ENCODE peak calls at places on chromosome 3, in nine cellular contexts. G is stomach; Q is left ventricle myocardium inferior; R is CD8-positive, alpha-beta memory T cell; T is cardiac fibroblast; A is A549; V is dorsolateral prefrontal cortex; W is prostate gland; N is AG10803. K is an unnamed sample.

GRCh38 chr3:126784254-126784653 is 80.2 kb downstream of the CHCHD6 start:
- DNase-seq in W (no peak), Q (no peak), V (no peak), G (no peak), T (no peak), A (no peak), R (no peak), N (no peak), K (no peak)

GRCh38 chr3:39428745-39429201 is 22.3 kb downstream of the RPSA start:
- DNase-seq in A (no peak), G (no peak), R (no peak), T (no peak), V (no peak), W (no peak), Q (peak), N (no peak), K (no peak)

GRCh38 chr3:195808741-195809290 is 2.9 kb downstream of the MUC4 start:
- DNase-seq in N (no peak), Q (no peak), T (no peak), V (no peak), W (no peak), G (no peak), A (no peak), R (no peak), K (no peak)

GRCh38 chr3:56921573-56922571 is 120.1 kb upstream of the ARHGEF3 start:
- DNase-seq in T (peak), A (no peak), N (peak), G (no peak), Q (no peak), R (no peak), V (no peak), W (peak), K (no peak)

GRCh38 chr3:49727154-49727923 is 3.6 kb upstream of the GMPPB start:
- DNase-seq in T (no peak), N (no peak), R (no peak), A (no peak), Q (peak), W (no peak), V (no peak), G (no peak), K (no peak)

GRCh38 chr3:142618917-142619401 is 22.8 kb downstream of the PLS1 start:
- DNase-seq in N (no peak), Q (no peak), T (peak), A (peak), G (peak), W (no peak), V (no peak), R (no peak), K (no peak)

GRCh38 chr3:113140876-113141275 is 70.5 kb upstream of the BOC start:
- DNase-seq in W (no peak), A (no peak), V (no peak), R (no peak), N (no peak), Q (no peak), T (peak), G (no peak), K (no peak)

GRCh38 chr3:8239718-8240698 is 261.6 kb upstream of the LMCD1 start:
- DNase-seq in R (no peak), W (peak), N (peak), V (no peak), A (peak), Q (no peak), T (peak), G (no peak), K (peak)

GRCh38 chr3:187808466-187809291 is 63.4 kb upstream of the BCL6 start:
- DNase-seq in T (no peak), V (no peak), Q (no peak), R (no peak), N (no peak), W (peak), A (peak), G (no peak), K (no peak)

GRCh38 chr3:105354429-105354828 is 12.3 kb upstream of the ALCAM start:
- DNase-seq in N (no peak), V (no peak), Q (no peak), R (no peak), G (no peak), T (no peak), W (no peak), A (no peak), K (no peak)

GRCh38 chr3:159447841-159448240 is 540.8 kb upstream of the IL12A start:
- DNase-seq in N (no peak), R (no peak), W (no peak), T (no peak), G (no peak), Q (no peak), V (no peak), A (no peak), K (no peak)

GRCh38 chr3:157027861-157028745 is 131.8 kb downstream of the CCNL1 start:
- DNase-seq in N (no peak), Q (no peak), V (no peak), A (no peak), R (no peak), T (no peak), W (no peak), G (no peak), K (no peak)

GRCh38 chr3:124919756-124920155 is 14.8 kb downstream of the MUC13 start:
- DNase-seq in V (no peak), N (peak), T (no peak), R (no peak), A (no peak), G (no peak), Q (no peak), W (no peak), K (no peak)

GRCh38 chr3:196590279-196590678 is 21.8 kb downstream of the FBXO45 start:
- DNase-seq in T (no peak), W (no peak), G (no peak), V (no peak), A (no peak), R (no peak), Q (no peak), N (no peak), K (no peak)

GRCh38 chr3:145807990-145808389 is 353.0 kb downstream of the PLOD2 start:
- DNase-seq in G (no peak), R (no peak), N (no peak), V (no peak), W (no peak), T (peak), Q (peak), A (peak), K (peak)

GRCh38 chr3:112672716-112673506 is 32.0 kb upstream of the CCDC80 start:
- DNase-seq in A (no peak), G (no peak), Q (no peak), T (no peak), R (no peak), N (no peak), W (no peak), V (no peak), K (no peak)

GRCh38 chr3:113241292-113242033 is 30.1 kb downstream of the BOC start:
- DNase-seq in W (no peak), G (no peak), T (peak), R (no peak), Q (no peak), V (no peak), A (no peak), N (no peak), K (no peak)

GRCh38 chr3:140019946-140020345 is 85.0 kb downstream of the CLSTN2 start:
- DNase-seq in N (no peak), A (no peak), T (no peak), V (no peak), G (no peak), Q (no peak), R (no peak), W (no peak), K (no peak)

GRCh38 chr3:8888296-8888915 is 74.9 kb downstream of the RAD18 start:
- DNase-seq in Q (no peak), W (no peak), R (no peak), V (no peak), N (peak), A (no peak), T (peak), G (no peak), K (peak)

GRCh38 chr3:127693336-127693843 is 20.6 kb downstream of the ABTB1 start:
- DNase-seq in G (no peak), Q (no peak), N (no peak), W (no peak), T (no peak), R (peak), V (no peak), A (no peak), K (no peak)

GRCh38 chr3:50454671-50455070 is 48.8 kb downstream of the CACNA2D2 start:
- DNase-seq in R (no peak), A (no peak), T (no peak), Q (no peak), W (no peak), G (no peak), V (no peak), N (no peak), K (no peak)

GRCh38 chr3:46930945-46931403 is 45.6 kb downstream of the CCDC12 start:
- DNase-seq in W (no peak), T (no peak), R (no peak), Q (no peak), A (peak), N (peak), G (peak), V (no peak), K (no peak)

GRCh38 chr3:133211449-133211848 is 173.3 kb downstream of the TMEM108 start:
- DNase-seq in G (no peak), Q (no peak), W (no peak), A (no peak), N (no peak), R (no peak), T (no peak), V (no peak), K (no peak)

GRCh38 chr3:107111889-107112288 is 265.4 kb upstream of the CCDC54 start:
- DNase-seq in W (no peak), V (no peak), N (no peak), Q (no peak), R (no peak), A (no peak), T (no peak), G (no peak), K (no peak)

GRCh38 chr3:35675621-35676020 is 36.3 kb downstream of the ARPP21 start:
- DNase-seq in N (no peak), R (no peak), A (no peak), G (no peak), Q (no peak), V (no peak), W (no peak), T (peak), K (no peak)

GRCh38 chr3:187210555-187211327 is 13.5 kb downstream of the RTP1 start:
- DNase-seq in A (no peak), V (no peak), N (peak), G (no peak), Q (no peak), T (peak), R (no peak), W (no peak), K (no peak)

GRCh38 chr3:61649381-61650170 is 88.2 kb downstream of the PTPRG start:
- DNase-seq in N (no peak), Q (no peak), R (no peak), T (no peak), W (no peak), A (no peak), V (no peak), G (no peak), K (no peak)

GRCh38 chr3:9503283-9503682 is 50.3 kb downstream of the LHFPL4 start:
- DNase-seq in N (peak), R (peak), G (peak), W (peak), V (peak), T (peak), Q (peak), A (peak), K (peak)

GRCh38 chr3:60841355-60841754 is 409.9 kb downstream of the FHIT start:
- DNase-seq in N (peak), T (peak), A (peak), W (no peak), Q (no peak), R (no peak), G (no peak), V (no peak), K (peak)

GRCh38 chr3:164113406-164114332 is 964.6 kb downstream of the SI start:
- DNase-seq in G (no peak), T (no peak), A (no peak), W (no peak), Q (no peak), N (no peak), V (no peak), R (no peak), K (no peak)

GRCh38 chr3:43732747-43733425 is 42.1 kb downstream of the ABHD5 start:
- DNase-seq in T (no peak), N (peak), A (no peak), W (no peak), V (no peak), Q (no peak), R (no peak), G (no peak), K (no peak)

GRCh38 chr3:18046531-18046930 is 304.1 kb upstream of the TBC1D5 start:
- DNase-seq in A (no peak), G (no peak), Q (no peak), N (no peak), V (no peak), W (no peak), T (no peak), R (no peak), K (no peak)

GRCh38 chr3:194587438-194587931 is 45.7 kb downstream of the TMEM44 start:
- DNase-seq in R (no peak), Q (peak), V (no peak), W (no peak), T (peak), A (no peak), N (peak), G (no peak), K (no peak)

GRCh38 chr3:30750967-30751366 is 143.5 kb downstream of the GADL1 start:
- DNase-seq in G (no peak), V (no peak), A (no peak), N (no peak), Q (no peak), W (no peak), T (no peak), R (no peak), K (no peak)

GRCh38 chr3:150248116-150248864 is 159.8 kb upstream of the TSC22D2 start:
- DNase-seq in W (no peak), V (no peak), T (peak), N (peak), A (no peak), R (no peak), Q (no peak), G (no peak), K (peak)

GRCh38 chr3:172096881-172097420 is 57.6 kb downstream of the FNDC3B start:
- DNase-seq in N (peak), G (peak), R (no peak), V (no peak), T (peak), W (no peak), Q (no peak), A (peak), K (no peak)

GRCh38 chr3:133691410-133692107 is 29.8 kb upstream of the TOPBP1 start:
- DNase-seq in T (peak), R (no peak), W (no peak), Q (no peak), G (no peak), V (no peak), A (no peak), N (peak), K (no peak)

GRCh38 chr3:97793415-97794019 is 28.3 kb upstream of the CRYBG3 start:
- DNase-seq in R (no peak), T (peak), G (no peak), N (peak), Q (no peak), W (peak), A (peak), V (no peak), K (peak)

GRCh38 chr3:48795997-48796732 is 51.5 kb downstream of the PRKAR2A start:
- DNase-seq in Q (no peak), N (no peak), G (no peak), T (no peak), R (no peak), W (no peak), A (no peak), V (no peak), K (no peak)

DNA sequence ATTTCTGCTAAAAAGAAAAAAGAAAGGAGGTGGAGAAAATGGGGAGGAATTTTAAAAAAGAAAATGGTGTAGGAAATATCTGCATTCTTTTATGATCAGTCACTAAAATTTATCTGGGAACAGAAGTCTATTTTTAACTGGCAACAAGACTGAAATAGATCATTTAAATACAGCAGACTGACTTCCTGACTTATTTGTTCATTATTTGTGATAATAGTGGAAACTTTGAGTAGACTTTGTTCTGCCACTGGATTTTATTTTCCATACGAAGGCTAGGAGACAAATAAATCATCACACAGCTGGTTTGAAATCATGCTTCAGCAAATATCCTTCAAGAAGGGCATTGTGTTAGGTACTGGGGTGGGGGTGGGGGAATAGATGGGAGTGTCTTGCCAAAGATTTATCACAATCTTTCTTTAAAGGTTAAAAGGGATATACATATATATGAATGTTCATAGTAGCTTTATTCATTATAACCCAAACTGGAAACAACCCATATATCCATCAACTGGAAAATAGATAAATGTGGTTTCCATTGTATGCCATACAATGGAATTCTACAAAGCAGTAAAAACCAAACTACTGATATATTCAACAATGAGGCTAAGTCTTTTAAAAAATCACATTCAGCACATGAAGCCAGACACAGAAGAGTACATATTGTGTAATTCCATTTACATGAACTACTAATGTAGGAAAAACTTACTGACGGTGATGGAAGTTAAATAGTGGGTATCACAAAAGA is 4.7 kb upstream of the CLASP2 start:
- DNase-seq in G (no peak), V (no peak), R (no peak), N (peak), Q (no peak), T (peak), W (no peak), A (no peak), K (peak)
- H3K4me3 ChIP-seq in G (no peak), V (no peak), R (no peak), N (no peak), Q (peak), T (no peak), W (no peak), A (no peak), K (no peak)

DNA sequence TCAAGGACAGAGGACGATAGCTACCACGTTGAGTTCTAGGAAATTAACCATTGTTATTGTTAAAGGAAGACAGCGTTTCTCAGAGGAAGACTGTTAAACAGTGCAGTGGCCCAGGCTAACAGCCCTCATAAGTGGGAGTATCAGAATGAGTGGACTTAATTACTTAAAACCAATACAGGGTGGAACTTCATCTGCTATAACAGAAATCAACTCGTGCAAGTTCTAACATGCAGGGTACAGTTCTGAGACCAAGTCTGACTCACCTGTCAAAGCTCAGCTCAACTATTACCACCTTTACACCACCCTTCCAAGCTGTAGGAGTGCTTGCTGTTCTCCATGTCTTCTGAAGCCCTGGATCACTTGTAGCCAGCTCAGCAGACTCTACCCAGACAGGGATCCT is 26.4 kb downstream of the CD86 start:
- DNase-seq in G (no peak), N (no peak), W (no peak), T (no peak), V (no peak), Q (no peak), A (no peak), R (no peak), K (no peak)
- H3K4me3 ChIP-seq in G (no peak), N (no peak), W (no peak), T (no peak), V (no peak), Q (no peak), A (no peak), R (no peak), K (no peak)

GRCh38 chr3:4981688-4982494 is 2.7 kb downstream of the BHLHE40 start:
- DNase-seq in V (no peak), R (no peak), N (peak), T (peak), W (no peak), A (peak), G (no peak), Q (no peak), K (no peak)
- H3K4me3 ChIP-seq in V (peak), R (peak), N (peak), T (peak), W (peak), A (peak), G (peak), Q (peak), K (peak)

GRCh38 chr3:186198442-186198841 is 89.6 kb upstream of the ETV5 start:
- DNase-seq in N (no peak), G (no peak), Q (no peak), R (no peak), T (no peak), W (no peak), V (no peak), A (no peak), K (no peak)

GRCh38 chr3:186192823-186193222 is 83.9 kb upstream of the ETV5 start:
- DNase-seq in V (no peak), Q (no peak), A (no peak), R (no peak), T (no peak), W (no peak), G (no peak), N (no peak), K (no peak)

GRCh38 chr3:186194451-186194811 is 85.5 kb upstream of the ETV5 start:
- DNase-seq in G (no peak), N (no peak), W (no peak), V (no peak), Q (no peak), R (no peak), T (no peak), A (no peak), K (no peak)

GRCh38 chr3:186189492-186189891 is 80.6 kb upstream of the ETV5 start:
- DNase-seq in T (no peak), Q (no peak), G (no peak), R (no peak), W (no peak), N (no peak), A (no peak), V (no peak), K (no peak)

DNA sequence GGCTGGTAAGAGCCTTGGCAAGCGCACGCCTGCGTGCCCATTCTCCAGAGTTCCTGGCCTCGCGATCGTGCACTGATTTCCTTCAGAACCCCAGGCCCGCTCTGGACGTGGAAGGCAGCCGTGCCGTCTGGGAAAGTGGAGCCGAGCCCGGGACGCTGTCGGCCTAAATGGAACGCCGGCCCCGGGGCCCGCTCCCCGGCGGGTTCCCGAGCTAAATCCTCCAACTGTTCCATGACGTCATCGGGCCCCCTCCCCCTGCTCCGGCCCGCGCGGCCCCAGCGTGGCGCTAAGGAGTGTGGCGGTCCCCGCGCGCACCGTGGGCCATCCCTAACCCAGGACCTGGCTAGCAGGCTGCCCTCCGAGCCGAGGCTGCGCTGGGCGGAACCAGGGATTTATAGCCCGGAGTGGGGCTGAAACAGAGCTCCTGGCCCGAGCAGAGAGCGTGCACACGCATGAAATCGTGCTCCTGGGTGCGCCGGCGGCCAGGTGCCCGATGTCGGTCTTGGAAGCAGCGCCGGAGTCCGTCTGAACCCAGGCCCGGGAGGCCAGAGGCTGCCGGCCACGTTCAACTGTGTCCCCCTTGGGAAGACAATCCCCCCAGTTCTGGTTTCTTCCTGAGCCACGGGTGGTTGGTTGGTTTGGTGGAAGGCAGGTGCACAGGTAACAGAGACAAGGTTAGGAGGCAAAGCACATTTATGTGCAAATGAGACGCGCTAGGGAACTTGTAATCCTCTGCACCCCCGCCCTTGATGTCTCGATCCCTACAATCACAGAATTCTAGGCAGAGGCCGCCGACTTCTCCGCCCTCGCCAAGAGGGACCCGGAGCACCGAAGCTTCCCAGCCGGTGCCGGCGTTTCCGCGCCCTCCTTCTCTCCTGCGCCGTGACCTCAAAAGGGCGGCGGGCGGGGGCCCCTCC is 84.9 kb upstream of the ETV5 start:
- DNase-seq in R (no peak), Q (no peak), V (no peak), A (no peak), N (no peak), W (no peak), T (no peak), G (no peak), K (no peak)
- H3K4me3 ChIP-seq in R (no peak), Q (peak), V (peak), A (no peak), N (no peak), W (peak), T (no peak), G (peak), K (peak)

K was measured in skeletal muscle cell.